ENCODE peak calls at places on chromosomes 6 and 20, in eight cellular contexts. H is WERI-Rb-1; L is IMR-90; S is BJ; B is PC-3; W is CD8-positive, alpha-beta memory T cell; P is NT2/D1; R is CD4-positive, alpha-beta memory T cell. G is an unnamed sample.

GRCh38 chr6:107491059-107491609 is 1.2 kb downstream of the SOBP start:
- DNase-seq in L (peak; percentile 20), B (no peak), W (peak; percentile 47), S (no peak), R (peak; percentile 1), P (no peak), H (no peak), G (peak; percentile 74)

GRCh38 chr20:6164421-6165341 is 41.9 kb upstream of the FERMT1 start:
- DNase-seq in W (no peak), P (no peak), H (no peak), L (no peak), S (no peak), B (peak; percentile 44), R (no peak), G (no peak)

GRCh38 chr20:51424270-51425041 is 118.1 kb downstream of the NFATC2 start:
- DNase-seq in H (no peak), P (no peak), B (no peak), W (no peak), R (no peak), L (no peak), S (no peak), G (no peak)

GRCh38 chr6:35710241-35710847 is 21.6 kb upstream of the FKBP5 start:
- DNase-seq in L (no peak), W (no peak), R (peak; percentile 36), S (no peak), P (no peak), B (peak; percentile 62), H (no peak), G (no peak)

GRCh38 chr6:106765496-106765895 is 136.1 kb downstream of the QRSL1 start:
- DNase-seq in W (no peak), B (no peak), L (no peak), H (no peak), S (no peak), P (no peak), R (no peak), G (no peak)

GRCh38 chr6:114367315-114367961 is 24.6 kb upstream of the HS3ST5 start:
- DNase-seq in H (no peak), R (no peak), W (no peak), S (no peak), P (no peak), L (no peak), B (peak; percentile 60), G (no peak)

GRCh38 chr6:36120539-36120938 is 9.8 kb upstream of the MAPK13 start:
- DNase-seq in B (no peak), S (no peak), W (peak; percentile 86), L (no peak), P (no peak), R (peak; percentile 76), H (peak; percentile 63), G (no peak)

GRCh38 chr20:1893721-1894470 is 1.3 kb upstream of the SIRPA start:
- DNase-seq in W (no peak), L (no peak), S (no peak), P (peak; percentile 48), H (no peak), R (no peak), B (no peak), G (no peak)

GRCh38 chr6:87093651-87094050 is 1.3 kb downstream of the CGA start:
- DNase-seq in L (peak; percentile 61), P (no peak), R (no peak), B (no peak), W (no peak), H (no peak), S (peak; percentile 21), G (no peak)

GRCh38 chr6:11236351-11236750 is 3.9 kb upstream of the NEDD9 start:
- DNase-seq in W (peak; percentile 69), L (no peak), S (no peak), R (peak; percentile 61), H (no peak), P (no peak), B (no peak), G (no peak)

GRCh38 chr20:62401331-62401779 is 5.7 kb downstream of the CABLES2 start:
- DNase-seq in B (no peak), P (no peak), W (no peak), S (no peak), R (no peak), L (no peak), H (peak; percentile 38), G (no peak)

GRCh38 chr6:35443341-35444030 is 8.7 kb upstream of the FANCE start:
- DNase-seq in B (no peak), R (no peak), S (no peak), H (no peak), W (no peak), L (no peak), P (no peak), G (no peak)

GRCh38 chr6:101779051-101779844 is 385.7 kb downstream of the GRIK2 start:
- DNase-seq in S (no peak), P (no peak), B (peak; percentile 13), H (no peak), R (no peak), W (no peak), L (peak; percentile 52), G (no peak)

GRCh38 chr20:63359937-63360849 is 956 bp downstream of the CHRNA4 start:
- DNase-seq in W (no peak), S (no peak), H (no peak), B (no peak), P (no peak), R (no peak), L (no peak), G (no peak)

GRCh38 chr6:21438237-21438985 is 155.1 kb upstream of the SOX4 start:
- DNase-seq in H (no peak), B (peak; percentile 63), L (no peak), W (no peak), R (no peak), P (no peak), S (no peak), G (no peak)
- H3K4me3 ChIP-seq in H (no peak overlapping the region), B (no peak overlapping the region), L (no peak overlapping the region), W (no peak overlapping the region), R (no peak overlapping the region), P (no peak overlapping the region), S (no peak overlapping the region), G (no peak overlapping the region)

DNA sequence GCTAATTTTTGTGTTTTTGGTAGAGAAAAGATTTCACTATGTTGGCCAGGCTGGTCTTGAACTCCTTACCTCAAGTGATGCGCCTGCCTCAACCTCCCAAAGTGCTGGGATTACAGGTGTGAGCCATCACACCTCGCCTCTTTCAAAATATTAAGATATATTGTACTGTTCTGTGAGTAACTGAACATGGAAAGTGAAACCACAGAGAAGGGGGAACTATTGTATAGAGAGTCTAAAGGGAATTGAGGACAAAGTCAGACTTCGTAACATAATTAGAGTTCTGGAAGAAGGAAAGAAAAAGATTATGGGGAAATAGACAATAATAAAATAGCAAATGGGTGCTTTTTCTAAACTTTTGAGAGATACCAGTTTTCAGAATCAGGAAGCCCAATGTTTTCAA is 17.4 kb upstream of the AKAP7 start:
- DNase-seq in P (no peak), L (no peak), R (no peak), B (no peak), H (no peak), W (no peak), S (no peak), G (no peak)
- H3K4me3 ChIP-seq in P (no peak overlapping the region), L (no peak overlapping the region), R (no peak overlapping the region), B (no peak overlapping the region), H (no peak overlapping the region), W (no peak overlapping the region), S (no peak overlapping the region), G (no peak overlapping the region)

DNA sequence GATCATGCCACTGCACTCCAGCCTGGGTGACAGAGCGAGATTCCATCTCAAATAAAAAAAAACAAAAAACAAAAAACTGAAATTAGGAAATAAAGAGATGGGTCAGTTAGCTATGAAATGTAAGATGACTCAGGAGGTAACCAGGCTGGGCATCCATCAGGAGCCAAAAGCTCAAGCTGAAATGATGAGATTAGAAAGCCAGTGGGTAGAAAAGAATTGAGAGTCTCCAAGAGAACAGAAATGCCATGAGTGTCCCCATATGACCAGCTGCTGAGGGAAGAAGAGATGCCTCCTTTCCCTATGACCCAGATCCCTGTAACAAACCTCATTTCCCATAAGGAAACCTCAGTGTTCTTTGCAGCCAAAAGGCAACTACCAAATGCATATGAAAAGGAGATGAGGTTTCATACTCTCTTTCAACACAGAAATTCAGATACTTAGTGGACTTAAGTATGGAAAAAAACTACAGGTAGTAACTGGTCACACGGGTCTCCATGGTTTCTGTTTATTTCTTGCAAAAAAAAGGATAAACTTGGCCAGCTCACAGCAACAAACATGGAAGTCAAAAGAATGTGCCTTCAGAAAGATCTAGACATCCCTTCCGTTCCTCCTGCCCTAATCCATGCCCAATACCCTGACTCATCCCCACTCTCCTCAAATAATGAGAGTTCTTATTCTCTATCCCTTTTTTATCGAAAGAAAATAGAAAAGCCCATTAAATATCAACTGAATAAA is 8.1 kb downstream of the ARHGAP18 start:
- DNase-seq in P (no peak), H (no peak), S (no peak), R (no peak), B (no peak), L (peak; percentile 58), W (no peak), G (no peak)
- H3K4me3 ChIP-seq in P (no peak overlapping the region), H (no peak overlapping the region), S (no peak overlapping the region), R (no peak overlapping the region), B (no peak overlapping the region), L (no peak overlapping the region), W (no peak overlapping the region), G (no peak overlapping the region)

GRCh38 chr6:167093922-167094432 is 28.9 kb upstream of the CCR6 start:
- DNase-seq in P (no peak), B (no peak), W (peak; percentile 90), S (no peak), R (peak; percentile 78), L (no peak), H (no peak), G (no peak)
- H3K4me3 ChIP-seq in P (no peak overlapping the region), B (no peak overlapping the region), W (peak overlapping the region; percentile 46), S (no peak overlapping the region), R (peak overlapping the region; percentile 40), L (no peak overlapping the region), H (no peak overlapping the region), G (no peak overlapping the region)

GRCh38 chr6:119132211-119133004 is 53.9 kb upstream of the FAM184A start:
- DNase-seq in S (no peak), P (no peak), L (no peak), W (no peak), B (no peak), R (no peak), H (peak; percentile 26), G (peak; percentile 43)
- H3K4me3 ChIP-seq in S (no peak overlapping the region), P (no peak overlapping the region), L (no peak overlapping the region), W (no peak overlapping the region), B (no peak overlapping the region), R (no peak overlapping the region), H (no peak overlapping the region), G (no peak overlapping the region)

DNA sequence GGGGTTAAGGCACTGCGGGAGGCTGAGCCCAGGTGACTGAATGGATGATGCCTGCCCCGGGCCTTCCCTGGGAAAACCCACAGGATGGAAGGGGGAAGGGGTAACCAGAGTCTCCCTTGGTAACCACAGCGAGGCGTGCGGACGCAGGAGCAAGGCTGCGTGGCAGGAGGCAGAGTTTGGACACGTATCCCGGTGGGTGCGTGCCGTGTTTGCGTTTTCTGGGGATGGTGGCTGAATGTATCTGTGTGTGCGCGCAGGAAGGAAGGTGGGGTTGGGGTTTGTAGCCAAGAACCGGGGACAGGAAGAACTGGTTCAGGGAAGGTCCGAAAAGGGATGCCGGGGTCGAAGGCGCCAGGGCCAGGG is 1.8 kb downstream of the MDGA1 start:
- DNase-seq in L (peak; percentile 51), S (no peak), H (no peak), R (no peak), B (peak; percentile 12), P (no peak), W (no peak), G (no peak)
- H3K4me3 ChIP-seq in L (peak overlapping the region; percentile 56), S (peak overlapping the region; percentile 66), H (peak overlapping the region; percentile 79), R (peak overlapping the region; percentile 55), B (peak overlapping the region; percentile 85), P (peak overlapping the region; percentile 51), W (peak overlapping the region; percentile 38), G (peak overlapping the region; percentile 53)